ENCODE peak calls at places on chromosome 22, in eight cellular contexts. E is effector memory CD4-positive, alpha-beta T cell; L is CD4-positive, alpha-beta memory T cell; V is cardiac muscle cell; D is lung; G is fibroblast of lung; J is mesendoderm; Q is CD8-positive, alpha-beta T cell. Y is an unnamed sample.

GRCh38 chr22:36257948-36258674 is 5.2 kb downstream of the APOL1 start:
- DNase-seq in E (no peak), L (peak; percentile 53), V (no peak), D (no peak), G (no peak), J (no peak), Q (no peak), Y (no peak)

GRCh38 chr22:23752090-23752691 is 1.3 kb upstream of the ZNF70 start:
- DNase-seq in E (no peak), L (no peak), V (no peak), D (no peak), G (no peak), J (no peak), Q (no peak), Y (no peak)

GRCh38 chr22:42334875-42335512 is 64.5 kb upstream of the TCF20 start:
- DNase-seq in E (no peak), L (no peak), V (no peak), D (no peak), G (no peak), J (no peak), Q (no peak), Y (no peak)

GRCh38 chr22:49911881-49912625 is 6.2 kb downstream of the ALG12 start:
- DNase-seq in E (no peak), L (no peak), V (no peak), D (no peak), G (no peak), J (no peak), Q (no peak), Y (no peak)

GRCh38 chr22:38193580-38193979 is 8.2 kb upstream of the MAFF start:
- DNase-seq in E (no peak), L (no peak), V (no peak), D (no peak), G (no peak), J (no peak), Q (no peak), Y (peak; percentile 46)

GRCh38 chr22:35205141-35205775 is 52.0 kb upstream of the HMGXB4 start:
- DNase-seq in E (no peak), L (no peak), V (peak; percentile 66), D (no peak), G (no peak), J (peak; percentile 77), Q (no peak), Y (no peak)

GRCh38 chr22:25749420-25750169 is 7.6 kb downstream of the MYO18B start:
- DNase-seq in E (no peak), L (no peak), V (no peak), D (no peak), G (peak; percentile 37), J (no peak), Q (no peak), Y (no peak)

GRCh38 chr22:49966716-49967332 is 6.3 kb downstream of the PIM3 start:
- DNase-seq in E (no peak), L (peak; percentile 16), V (peak; percentile 61), D (peak; percentile 66), G (no peak), J (no peak), Q (no peak), Y (peak; percentile 34)

GRCh38 chr22:49348631-49349030 is 479.0 kb downstream of the BRD1 start:
- DNase-seq in E (no peak), L (no peak), V (no peak), D (no peak), G (no peak), J (no peak), Q (no peak), Y (no peak)

GRCh38 chr22:50699001-50699753 is 26.6 kb downstream of the SHANK3 start:
- DNase-seq in E (no peak), L (no peak), V (no peak), D (no peak), G (no peak), J (no peak), Q (no peak), Y (peak; percentile 13)

GRCh38 chr22:19042285-19043110 is 79.7 kb downstream of the DGCR2 start:
- DNase-seq in E (no peak), L (no peak), V (no peak), D (no peak), G (no peak), J (no peak), Q (no peak), Y (no peak)

GRCh38 chr22:24054356-24054755 is 43.3 kb downstream of the CABIN1 start:
- DNase-seq in E (no peak), L (no peak), V (no peak), D (no peak), G (peak; percentile 54), J (peak; percentile 13), Q (no peak), Y (no peak)

GRCh38 chr22:36196254-36197064 is 5.2 kb downstream of the APOL4 start:
- DNase-seq in E (no peak), L (no peak), V (no peak), D (no peak), G (no peak), J (no peak), Q (no peak), Y (no peak)

GRCh38 chr22:38017272-38017920 is 33.0 kb upstream of the SOX10 start:
- DNase-seq in E (no peak), L (no peak), V (no peak), D (peak; percentile 53), G (peak; percentile 54), J (no peak), Q (no peak), Y (peak; percentile 87)

GRCh38 chr22:37239336-37240239 is 4.5 kb downstream of the RAC2 start:
- DNase-seq in E (no peak), L (no peak), V (no peak), D (no peak), G (no peak), J (no peak), Q (no peak), Y (no peak)

GRCh38 chr22:28345304-28345703 is 334.3 kb downstream of the TTC28 start:
- DNase-seq in E (no peak), L (no peak), V (peak; percentile 32), D (no peak), G (peak; percentile 12), J (peak; percentile 42), Q (no peak), Y (no peak)

GRCh38 chr22:35489225-35489624 is 51.4 kb upstream of the RASD2 start:
- DNase-seq in E (no peak), L (no peak), V (no peak), D (no peak), G (no peak), J (no peak), Q (no peak), Y (no peak)

GRCh38 chr22:44330188-44330726 is 17.5 kb upstream of the SHISAL1 start:
- DNase-seq in E (no peak), L (no peak), V (no peak), D (no peak), G (no peak), J (no peak), Q (no peak), Y (no peak)

GRCh38 chr22:44330727-44331660 is 18.2 kb upstream of the SHISAL1 start:
- DNase-seq in E (no peak), L (no peak), V (peak; percentile 30), D (no peak), G (no peak), J (no peak), Q (no peak), Y (no peak)

GRCh38 chr22:44328326-44328725 is 15.6 kb upstream of the SHISAL1 start:
- DNase-seq in E (no peak), L (no peak), V (no peak), D (no peak), G (no peak), J (no peak), Q (no peak), Y (no peak)

GRCh38 chr22:44329179-44329796 is 16.5 kb upstream of the SHISAL1 start:
- DNase-seq in E (no peak), L (no peak), V (no peak), D (no peak), G (no peak), J (no peak), Q (no peak), Y (no peak)

DNA sequence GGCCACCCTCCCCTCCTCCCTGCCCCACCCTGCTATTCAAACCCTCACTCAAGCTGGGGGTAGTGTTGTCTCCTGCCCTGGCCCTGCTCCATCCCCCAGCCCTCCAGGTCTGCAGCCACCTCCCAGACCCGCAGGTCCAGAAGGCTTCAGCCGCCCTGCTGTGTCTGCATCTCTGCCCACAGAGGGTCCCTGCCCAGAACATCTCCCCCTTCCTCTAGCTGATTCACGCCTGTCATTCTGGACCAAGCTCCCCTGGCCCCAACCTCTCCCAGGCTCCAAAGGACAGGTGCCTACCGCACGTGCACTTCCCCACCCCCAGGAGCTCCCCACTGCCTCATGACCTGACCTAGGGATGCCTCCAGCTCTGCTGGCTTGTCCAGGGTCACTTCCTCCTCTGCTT is 16.0 kb upstream of the SHISAL1 start:
- DNase-seq in E (no peak), L (no peak), V (no peak), D (no peak), G (no peak), J (no peak), Q (no peak), Y (no peak)
- H3K36me3 ChIP-seq in E (no peaks in the 10 kb centered on the region), L (no peaks in the 10 kb centered on the region), V (no peaks in the 10 kb centered on the region), D (no peaks in the 10 kb centered on the region), G (no peaks in the 10 kb centered on the region), J (no peaks in the 10 kb centered on the region), Q (no peaks in the 10 kb centered on the region), Y (no peaks in the 10 kb centered on the region)

GRCh38 chr22:46958191-46958590 is 195.7 kb downstream of the TBC1D22A start:
- DNase-seq in E (no peak), L (no peak), V (no peak), D (no peak), G (no peak), J (no peak), Q (no peak), Y (no peak)
- H3K27ac ChIP-seq in E (no peak overlapping the region), L (no peak overlapping the region), V (no peak overlapping the region), D (no peak overlapping the region), G (no peak overlapping the region), J (no peak overlapping the region), Q (no peak overlapping the region), Y (no peak overlapping the region)

GRCh38 chr22:20427945-20428417 is 9.6 kb downstream of the SCARF2 start:
- DNase-seq in E (no peak), L (no peak), V (no peak), D (no peak), G (no peak), J (no peak), Q (no peak), Y (no peak)

GRCh38 chr22:20425821-20426615 is 11.6 kb downstream of the SCARF2 start:
- DNase-seq in E (no peak), L (no peak), V (no peak), D (no peak), G (no peak), J (no peak), Q (no peak), Y (no peak)

GRCh38 chr22:20429254-20430100 is 8.1 kb downstream of the SCARF2 start:
- DNase-seq in E (peak; percentile 76), L (peak; percentile 76), V (peak; percentile 61), D (peak; percentile 63), G (no peak), J (peak; percentile 77), Q (peak; percentile 80), Y (peak; percentile 56)

GRCh38 chr22:20428496-20429253 is 8.9 kb downstream of the SCARF2 start:
- DNase-seq in E (no peak), L (no peak), V (no peak), D (no peak), G (no peak), J (no peak), Q (no peak), Y (no peak)

GRCh38 chr22:20427104-20427944 is 10.3 kb downstream of the SCARF2 start:
- DNase-seq in E (no peak), L (no peak), V (no peak), D (no peak), G (no peak), J (no peak), Q (no peak), Y (no peak)
- H3K36me3 ChIP-seq in E (no peaks in the 10 kb centered on the region), L (no peaks in the 10 kb centered on the region), V (peaks cover 3% of the 10 kb centered on the region), D (peaks cover 11% of the 10 kb centered on the region), G (peaks cover 23% of the 10 kb centered on the region), J (peaks cover 4% of the 10 kb centered on the region), Q (no peaks in the 10 kb centered on the region), Y (peaks cover 14% of the 10 kb centered on the region)

GRCh38 chr22:39278040-39278439 is 33.3 kb upstream of the PDGFB start:
- DNase-seq in E (no peak), L (no peak), V (no peak), D (no peak), G (peak; percentile 43), J (no peak), Q (no peak), Y (peak; percentile 64)
- H3K27ac ChIP-seq in E (no peak overlapping the region), L (no peak overlapping the region), V (no peak overlapping the region), D (peak overlapping the region; percentile 65), G (peak overlapping the region; percentile 27), J (no peak overlapping the region), Q (no peak overlapping the region), Y (peak overlapping the region; percentile 86)